ENCODE peak calls at places on chromosomes 13 and 19, in nine cellular contexts. One of them, this sample, is unnamed.

GRCh38 chr13:100811906-100812305 is 137.3 kb upstream of the TMTC4 start:
- DNase-seq in substantia nigra: no peak
- DNase-seq in naive thymus-derived CD4-positive, alpha-beta T cell: no peak
- DNase-seq in ovary: no peak
- DNase-seq in effector memory CD4-positive, alpha-beta T cell: no peak
- DNase-seq in neural progenitor cell: no peak
- DNase-seq in mesenchymal stem cell: no peak
- DNase-seq in CD8-positive, alpha-beta T cell: no peak
- DNase-seq in heart right ventricle: no peak
- DNase-seq in this sample: no peak

GRCh38 chr19:34096020-34096915 is 76.0 kb upstream of the LSM14A start:
- DNase-seq in mesenchymal stem cell: peak; percentile 60
- DNase-seq in ovary: no peak
- DNase-seq in neural progenitor cell: peak; percentile 80
- DNase-seq in substantia nigra: no peak
- DNase-seq in effector memory CD4-positive, alpha-beta T cell: no peak
- DNase-seq in heart right ventricle: no peak
- DNase-seq in naive thymus-derived CD4-positive, alpha-beta T cell: no peak
- DNase-seq in CD8-positive, alpha-beta T cell: no peak
- DNase-seq in this sample: no peak

GRCh38 chr13:66886248-66886647 is 343.9 kb downstream of the PCDH9 start:
- DNase-seq in mesenchymal stem cell: no peak
- DNase-seq in effector memory CD4-positive, alpha-beta T cell: no peak
- DNase-seq in naive thymus-derived CD4-positive, alpha-beta T cell: no peak
- DNase-seq in CD8-positive, alpha-beta T cell: no peak
- DNase-seq in substantia nigra: no peak
- DNase-seq in heart right ventricle: no peak
- DNase-seq in neural progenitor cell: peak; percentile 3
- DNase-seq in ovary: no peak
- DNase-seq in this sample: peak; percentile 49

GRCh38 chr13:75299913-75300862 is 181.8 kb downstream of the TBC1D4 start:
- DNase-seq in naive thymus-derived CD4-positive, alpha-beta T cell: no peak
- DNase-seq in neural progenitor cell: no peak
- DNase-seq in mesenchymal stem cell: no peak
- DNase-seq in ovary: no peak
- DNase-seq in CD8-positive, alpha-beta T cell: no peak
- DNase-seq in substantia nigra: no peak
- DNase-seq in effector memory CD4-positive, alpha-beta T cell: no peak
- DNase-seq in heart right ventricle: no peak
- DNase-seq in this sample: no peak

GRCh38 chr19:49936549-49936948 is 7.2 kb upstream of the NUP62 start:
- DNase-seq in neural progenitor cell: no peak
- DNase-seq in heart right ventricle: no peak
- DNase-seq in effector memory CD4-positive, alpha-beta T cell: no peak
- DNase-seq in mesenchymal stem cell: no peak
- DNase-seq in CD8-positive, alpha-beta T cell: no peak
- DNase-seq in substantia nigra: no peak
- DNase-seq in ovary: no peak
- DNase-seq in naive thymus-derived CD4-positive, alpha-beta T cell: no peak
- DNase-seq in this sample: no peak

GRCh38 chr13:80367473-80367872 is 26.5 kb upstream of the SPRY2 start:
- DNase-seq in heart right ventricle: no peak
- DNase-seq in naive thymus-derived CD4-positive, alpha-beta T cell: no peak
- DNase-seq in ovary: no peak
- DNase-seq in substantia nigra: no peak
- DNase-seq in neural progenitor cell: no peak
- DNase-seq in effector memory CD4-positive, alpha-beta T cell: no peak
- DNase-seq in mesenchymal stem cell: no peak
- DNase-seq in CD8-positive, alpha-beta T cell: no peak
- DNase-seq in this sample: no peak

GRCh38 chr19:41354343-41354974 is 737 bp upstream of the TGFB1 start:
- DNase-seq in CD8-positive, alpha-beta T cell: no peak
- DNase-seq in neural progenitor cell: no peak
- DNase-seq in effector memory CD4-positive, alpha-beta T cell: no peak
- DNase-seq in mesenchymal stem cell: no peak
- DNase-seq in heart right ventricle: peak; percentile 28
- DNase-seq in ovary: peak; percentile 42
- DNase-seq in substantia nigra: no peak
- DNase-seq in naive thymus-derived CD4-positive, alpha-beta T cell: no peak
- DNase-seq in this sample: no peak

GRCh38 chr19:2426661-2427322 is 594 bp downstream of the TIMM13 start:
- DNase-seq in neural progenitor cell: peak; percentile 79
- DNase-seq in mesenchymal stem cell: peak; percentile 49
- DNase-seq in CD8-positive, alpha-beta T cell: peak; percentile 35
- DNase-seq in effector memory CD4-positive, alpha-beta T cell: peak; percentile 12
- DNase-seq in heart right ventricle: peak; percentile 51
- DNase-seq in naive thymus-derived CD4-positive, alpha-beta T cell: peak; percentile 69
- DNase-seq in ovary: no peak
- DNase-seq in substantia nigra: no peak
- DNase-seq in this sample: no peak

GRCh38 chr19:29665826-29666633 is 769 bp downstream of the PLEKHF1 start:
- DNase-seq in effector memory CD4-positive, alpha-beta T cell: no peak
- DNase-seq in naive thymus-derived CD4-positive, alpha-beta T cell: peak; percentile 35
- DNase-seq in ovary: peak; percentile 65
- DNase-seq in substantia nigra: no peak
- DNase-seq in heart right ventricle: peak; percentile 76
- DNase-seq in neural progenitor cell: peak; percentile 62
- DNase-seq in mesenchymal stem cell: peak; percentile 63
- DNase-seq in CD8-positive, alpha-beta T cell: peak; percentile 31
- DNase-seq in this sample: no peak

GRCh38 chr13:50461189-50461588 is 382.3 kb downstream of the DLEU7 start:
- DNase-seq in effector memory CD4-positive, alpha-beta T cell: no peak
- DNase-seq in heart right ventricle: no peak
- DNase-seq in neural progenitor cell: no peak
- DNase-seq in ovary: no peak
- DNase-seq in naive thymus-derived CD4-positive, alpha-beta T cell: no peak
- DNase-seq in mesenchymal stem cell: no peak
- DNase-seq in CD8-positive, alpha-beta T cell: no peak
- DNase-seq in substantia nigra: no peak
- DNase-seq in this sample: no peak

GRCh38 chr19:5058456-5059190 is 89.7 kb downstream of the KDM4B start:
- DNase-seq in ovary: no peak
- DNase-seq in substantia nigra: no peak
- DNase-seq in neural progenitor cell: no peak
- DNase-seq in naive thymus-derived CD4-positive, alpha-beta T cell: no peak
- DNase-seq in mesenchymal stem cell: no peak
- DNase-seq in effector memory CD4-positive, alpha-beta T cell: no peak
- DNase-seq in heart right ventricle: no peak
- DNase-seq in CD8-positive, alpha-beta T cell: no peak
- DNase-seq in this sample: no peak

GRCh38 chr19:49149652-49150105 is 5.5 kb downstream of the HRC start:
- DNase-seq in ovary: peak; percentile 75
- DNase-seq in mesenchymal stem cell: peak; percentile 93
- DNase-seq in heart right ventricle: peak; percentile 67
- DNase-seq in effector memory CD4-positive, alpha-beta T cell: no peak
- DNase-seq in neural progenitor cell: peak; percentile 92
- DNase-seq in naive thymus-derived CD4-positive, alpha-beta T cell: no peak
- DNase-seq in CD8-positive, alpha-beta T cell: no peak
- DNase-seq in substantia nigra: no peak
- DNase-seq in this sample: peak; percentile 61

GRCh38 chr13:99601535-99601934 is 100.3 kb downstream of the TM9SF2 start:
- DNase-seq in mesenchymal stem cell: no peak
- DNase-seq in neural progenitor cell: no peak
- DNase-seq in substantia nigra: no peak
- DNase-seq in heart right ventricle: no peak
- DNase-seq in ovary: no peak
- DNase-seq in effector memory CD4-positive, alpha-beta T cell: no peak
- DNase-seq in naive thymus-derived CD4-positive, alpha-beta T cell: no peak
- DNase-seq in CD8-positive, alpha-beta T cell: no peak
- DNase-seq in this sample: no peak

GRCh38 chr19:11168568-11168967 is 13.0 kb upstream of the SPC24 start:
- DNase-seq in heart right ventricle: no peak
- DNase-seq in ovary: no peak
- DNase-seq in effector memory CD4-positive, alpha-beta T cell: no peak
- DNase-seq in naive thymus-derived CD4-positive, alpha-beta T cell: no peak
- DNase-seq in CD8-positive, alpha-beta T cell: no peak
- DNase-seq in substantia nigra: no peak
- DNase-seq in neural progenitor cell: no peak
- DNase-seq in mesenchymal stem cell: peak; percentile 96
- DNase-seq in this sample: no peak

GRCh38 chr13:109256866-109257760 is 529.3 kb downstream of the IRS2 start:
- DNase-seq in CD8-positive, alpha-beta T cell: no peak
- DNase-seq in ovary: no peak
- DNase-seq in neural progenitor cell: no peak
- DNase-seq in naive thymus-derived CD4-positive, alpha-beta T cell: no peak
- DNase-seq in heart right ventricle: no peak
- DNase-seq in effector memory CD4-positive, alpha-beta T cell: no peak
- DNase-seq in substantia nigra: no peak
- DNase-seq in mesenchymal stem cell: peak; percentile 93
- DNase-seq in this sample: no peak

GRCh38 chr19:6238643-6239281 is 41.0 kb downstream of the MLLT1 start:
- DNase-seq in neural progenitor cell: no peak
- DNase-seq in effector memory CD4-positive, alpha-beta T cell: no peak
- DNase-seq in heart right ventricle: peak; percentile 67
- DNase-seq in naive thymus-derived CD4-positive, alpha-beta T cell: no peak
- DNase-seq in substantia nigra: no peak
- DNase-seq in mesenchymal stem cell: no peak
- DNase-seq in CD8-positive, alpha-beta T cell: no peak
- DNase-seq in ovary: peak; percentile 74
- DNase-seq in this sample: no peak
- H3K27ac ChIP-seq in neural progenitor cell: no peak overlapping the region
- H3K27ac ChIP-seq in effector memory CD4-positive, alpha-beta T cell: no peak overlapping the region
- H3K27ac ChIP-seq in heart right ventricle: no peak overlapping the region
- H3K27ac ChIP-seq in naive thymus-derived CD4-positive, alpha-beta T cell: no peak overlapping the region
- H3K27ac ChIP-seq in substantia nigra: peak overlapping the region; percentile 38
- H3K27ac ChIP-seq in mesenchymal stem cell: no peak overlapping the region
- H3K27ac ChIP-seq in CD8-positive, alpha-beta T cell: no peak overlapping the region
- H3K27ac ChIP-seq in ovary: peak overlapping the region; percentile 68
- H3K27ac ChIP-seq in this sample: peak overlapping the region; percentile 60

DNA sequence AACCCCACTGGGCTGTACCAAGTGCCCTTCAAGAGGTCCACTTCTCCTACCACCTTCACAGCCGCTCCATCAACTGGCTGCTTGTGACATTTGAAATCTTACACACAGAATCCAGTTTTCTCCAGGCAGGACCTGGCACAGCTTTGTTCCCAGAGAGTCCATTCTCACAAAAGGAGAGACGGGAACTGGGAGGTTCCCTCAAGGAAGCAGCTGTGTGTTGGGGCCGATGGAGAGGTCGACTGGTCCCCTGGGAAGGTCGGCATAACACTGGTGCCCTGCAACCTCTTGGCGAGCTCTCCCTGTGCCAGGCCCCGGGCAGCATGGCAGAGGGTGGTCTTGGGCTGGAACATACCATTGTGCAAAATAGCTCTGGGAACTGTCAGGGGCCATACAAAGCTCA is 21.5 kb downstream of the ELL start:
- DNase-seq in neural progenitor cell: no peak
- DNase-seq in heart right ventricle: peak; percentile 48
- DNase-seq in naive thymus-derived CD4-positive, alpha-beta T cell: no peak
- DNase-seq in CD8-positive, alpha-beta T cell: no peak
- DNase-seq in effector memory CD4-positive, alpha-beta T cell: no peak
- DNase-seq in mesenchymal stem cell: no peak
- DNase-seq in substantia nigra: no peak
- DNase-seq in ovary: no peak
- DNase-seq in this sample: no peak
- H3K27ac ChIP-seq in neural progenitor cell: no peak overlapping the region
- H3K27ac ChIP-seq in heart right ventricle: no peak overlapping the region
- H3K27ac ChIP-seq in naive thymus-derived CD4-positive, alpha-beta T cell: no peak overlapping the region
- H3K27ac ChIP-seq in CD8-positive, alpha-beta T cell: no peak overlapping the region
- H3K27ac ChIP-seq in effector memory CD4-positive, alpha-beta T cell: no peak overlapping the region
- H3K27ac ChIP-seq in mesenchymal stem cell: no peak overlapping the region
- H3K27ac ChIP-seq in substantia nigra: no peak overlapping the region
- H3K27ac ChIP-seq in ovary: peak overlapping the region; percentile 7
- H3K27ac ChIP-seq in this sample: peak overlapping the region; percentile 52

DNA sequence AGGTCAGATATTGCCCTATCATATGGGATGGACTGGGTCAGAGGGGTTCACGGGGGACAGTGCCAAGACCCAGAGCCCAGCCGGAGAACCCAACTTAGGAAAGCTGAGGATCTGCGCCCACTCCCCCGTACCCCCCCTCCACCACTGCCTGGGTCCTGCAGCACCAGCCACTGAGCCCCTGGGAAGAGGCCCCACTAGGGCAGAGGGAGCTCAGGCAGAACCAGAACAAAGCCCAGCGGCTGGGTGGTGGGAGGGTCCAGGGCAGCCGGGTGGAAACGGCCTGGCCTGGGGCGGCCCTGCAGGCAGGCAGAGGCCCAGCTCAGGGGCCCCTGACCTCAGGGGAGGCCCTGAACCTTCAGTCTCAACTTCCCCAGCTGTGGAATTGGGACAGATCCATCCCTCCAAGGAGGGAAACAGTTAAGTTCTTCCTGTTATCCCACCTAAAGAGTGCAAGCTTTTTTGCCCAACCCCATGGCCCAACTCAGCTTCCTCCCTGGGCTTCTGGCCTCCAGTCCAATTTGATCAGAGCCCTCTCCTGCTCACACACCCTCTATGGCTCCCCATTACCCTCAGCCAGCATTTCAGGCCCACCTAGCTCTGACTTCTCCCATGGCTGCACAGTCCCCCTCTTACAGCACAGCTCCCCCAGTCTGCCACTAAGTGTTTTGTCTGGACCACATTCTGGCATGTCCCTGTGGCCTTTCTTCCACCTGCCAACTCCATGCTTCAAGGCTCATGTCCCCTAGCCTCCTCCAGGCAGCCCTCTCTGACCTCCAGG is 3.1 kb downstream of the NR2F6 start:
- DNase-seq in ovary: no peak
- DNase-seq in neural progenitor cell: no peak
- DNase-seq in CD8-positive, alpha-beta T cell: no peak
- DNase-seq in naive thymus-derived CD4-positive, alpha-beta T cell: no peak
- DNase-seq in substantia nigra: no peak
- DNase-seq in mesenchymal stem cell: no peak
- DNase-seq in effector memory CD4-positive, alpha-beta T cell: no peak
- DNase-seq in heart right ventricle: no peak
- DNase-seq in this sample: no peak
- H3K27ac ChIP-seq in ovary: peak overlapping the region; percentile 15
- H3K27ac ChIP-seq in neural progenitor cell: no peak overlapping the region
- H3K27ac ChIP-seq in CD8-positive, alpha-beta T cell: no peak overlapping the region
- H3K27ac ChIP-seq in naive thymus-derived CD4-positive, alpha-beta T cell: no peak overlapping the region
- H3K27ac ChIP-seq in substantia nigra: no peak overlapping the region
- H3K27ac ChIP-seq in mesenchymal stem cell: peak overlapping the region; percentile 26
- H3K27ac ChIP-seq in effector memory CD4-positive, alpha-beta T cell: no peak overlapping the region
- H3K27ac ChIP-seq in heart right ventricle: no peak overlapping the region
- H3K27ac ChIP-seq in this sample: no peak overlapping the region

DNA sequence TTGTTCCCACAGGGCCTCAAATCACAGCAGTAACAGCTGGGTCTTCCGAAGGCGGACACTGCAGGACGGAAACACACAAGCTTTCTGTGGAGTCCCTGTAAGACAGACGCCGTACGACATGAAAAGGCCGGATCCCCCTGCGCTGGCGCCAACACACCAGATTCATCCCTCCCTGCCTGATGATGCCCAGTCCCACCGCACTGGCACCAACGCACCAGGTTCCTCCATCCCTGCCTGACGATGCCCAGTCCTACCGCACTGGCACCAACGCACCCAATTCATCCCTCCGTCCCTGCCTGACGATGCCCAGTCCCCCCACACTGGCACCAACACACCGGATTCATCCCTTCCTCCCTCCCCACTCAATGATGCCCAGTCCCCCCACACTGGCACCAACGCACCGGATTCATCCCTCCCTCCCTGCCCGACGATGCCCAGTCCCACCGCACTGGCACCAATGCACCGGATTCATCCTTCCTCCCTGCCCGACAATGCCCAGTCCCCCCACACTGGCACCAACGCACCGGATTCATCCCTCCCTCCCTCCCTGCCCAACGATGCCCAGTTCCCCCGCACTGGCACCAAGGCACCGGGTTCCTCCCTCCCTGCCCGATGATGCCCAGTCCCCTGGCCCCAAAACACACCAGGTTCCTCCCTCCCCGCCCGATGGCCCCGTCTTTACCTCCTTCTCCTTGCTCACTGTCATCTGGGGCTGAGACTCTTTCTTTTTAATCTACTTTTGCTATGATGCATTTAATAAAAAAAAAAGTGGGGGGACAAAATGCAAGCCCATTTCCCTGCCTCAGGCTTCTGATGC is 55.1 kb downstream of the RASA3 start:
- DNase-seq in effector memory CD4-positive, alpha-beta T cell: no peak
- DNase-seq in CD8-positive, alpha-beta T cell: no peak
- DNase-seq in substantia nigra: no peak
- DNase-seq in mesenchymal stem cell: no peak
- DNase-seq in heart right ventricle: no peak
- DNase-seq in neural progenitor cell: no peak
- DNase-seq in naive thymus-derived CD4-positive, alpha-beta T cell: no peak
- DNase-seq in ovary: peak; percentile 10
- DNase-seq in this sample: no peak
- H3K27ac ChIP-seq in effector memory CD4-positive, alpha-beta T cell: no peak overlapping the region
- H3K27ac ChIP-seq in CD8-positive, alpha-beta T cell: peak overlapping the region; percentile 2
- H3K27ac ChIP-seq in substantia nigra: peak overlapping the region; percentile 27
- H3K27ac ChIP-seq in mesenchymal stem cell: no peak overlapping the region
- H3K27ac ChIP-seq in heart right ventricle: no peak overlapping the region
- H3K27ac ChIP-seq in neural progenitor cell: no peak overlapping the region
- H3K27ac ChIP-seq in naive thymus-derived CD4-positive, alpha-beta T cell: peak overlapping the region; percentile 61
- H3K27ac ChIP-seq in ovary: no peak overlapping the region
- H3K27ac ChIP-seq in this sample: no peak overlapping the region

This sample was measured in caudate nucleus.